ENCODE peak calls at places on chromosomes 1 and 21, in nine cellular contexts. One of them, this sample, is unnamed.

GRCh38 chr1:222829868-222830267 is 15.0 kb downstream of the DISP1 start:
- DNase-seq in cardiac fibroblast: peak
- DNase-seq in H9: no peak
- DNase-seq in nephron progenitor cell: no peak
- DNase-seq in fibroblast of pulmonary artery: peak
- DNase-seq in uterus: no peak
- DNase-seq in cardiac muscle cell: peak
- DNase-seq in astrocyte of the spinal cord: peak
- DNase-seq in choroid plexus epithelial cell: peak
- DNase-seq in this sample: no peak

GRCh38 chr1:46285730-46286477 is 17.5 kb downstream of the LRRC41 start:
- DNase-seq in cardiac muscle cell: no peak
- DNase-seq in fibroblast of pulmonary artery: no peak
- DNase-seq in cardiac fibroblast: no peak
- DNase-seq in uterus: no peak
- DNase-seq in choroid plexus epithelial cell: no peak
- DNase-seq in H9: peak
- DNase-seq in nephron progenitor cell: no peak
- DNase-seq in astrocyte of the spinal cord: no peak
- DNase-seq in this sample: no peak

GRCh38 chr1:156214024-156214748 is 1.4 kb downstream of the PMF1 start:
- DNase-seq in nephron progenitor cell: no peak
- DNase-seq in astrocyte of the spinal cord: peak
- DNase-seq in choroid plexus epithelial cell: peak
- DNase-seq in H9: no peak
- DNase-seq in cardiac fibroblast: peak
- DNase-seq in cardiac muscle cell: peak
- DNase-seq in uterus: no peak
- DNase-seq in fibroblast of pulmonary artery: peak
- DNase-seq in this sample: peak

GRCh38 chr1:14500912-14501311 is 97.6 kb upstream of the KAZN start:
- DNase-seq in astrocyte of the spinal cord: no peak
- DNase-seq in cardiac fibroblast: no peak
- DNase-seq in nephron progenitor cell: no peak
- DNase-seq in choroid plexus epithelial cell: no peak
- DNase-seq in cardiac muscle cell: no peak
- DNase-seq in H9: no peak
- DNase-seq in fibroblast of pulmonary artery: no peak
- DNase-seq in uterus: no peak
- DNase-seq in this sample: no peak

GRCh38 chr1:150472606-150473200 is 14.5 kb upstream of the TARS2 start:
- DNase-seq in nephron progenitor cell: no peak
- DNase-seq in uterus: no peak
- DNase-seq in choroid plexus epithelial cell: no peak
- DNase-seq in cardiac fibroblast: no peak
- DNase-seq in cardiac muscle cell: no peak
- DNase-seq in H9: no peak
- DNase-seq in fibroblast of pulmonary artery: no peak
- DNase-seq in astrocyte of the spinal cord: no peak
- DNase-seq in this sample: no peak

GRCh38 chr1:100860397-100860991 is 34.1 kb downstream of the EXTL2 start:
- DNase-seq in nephron progenitor cell: no peak
- DNase-seq in H9: no peak
- DNase-seq in cardiac muscle cell: peak
- DNase-seq in cardiac fibroblast: peak
- DNase-seq in astrocyte of the spinal cord: peak
- DNase-seq in uterus: no peak
- DNase-seq in choroid plexus epithelial cell: peak
- DNase-seq in fibroblast of pulmonary artery: peak
- DNase-seq in this sample: no peak

GRCh38 chr1:111238056-111238795 is 10.7 kb downstream of the CHI3L2 start:
- DNase-seq in fibroblast of pulmonary artery: no peak
- DNase-seq in nephron progenitor cell: no peak
- DNase-seq in astrocyte of the spinal cord: no peak
- DNase-seq in choroid plexus epithelial cell: no peak
- DNase-seq in uterus: no peak
- DNase-seq in H9: no peak
- DNase-seq in cardiac muscle cell: no peak
- DNase-seq in cardiac fibroblast: no peak
- DNase-seq in this sample: no peak

GRCh38 chr1:186152227-186152944 is 222.7 kb downstream of the TPR start:
- DNase-seq in cardiac fibroblast: peak
- DNase-seq in astrocyte of the spinal cord: peak
- DNase-seq in choroid plexus epithelial cell: peak
- DNase-seq in nephron progenitor cell: no peak
- DNase-seq in uterus: no peak
- DNase-seq in H9: no peak
- DNase-seq in fibroblast of pulmonary artery: peak
- DNase-seq in cardiac muscle cell: peak
- DNase-seq in this sample: peak

GRCh38 chr1:20312818-20313217 is 22.1 kb downstream of the VWA5B1 start:
- DNase-seq in cardiac muscle cell: no peak
- DNase-seq in uterus: no peak
- DNase-seq in cardiac fibroblast: no peak
- DNase-seq in astrocyte of the spinal cord: no peak
- DNase-seq in nephron progenitor cell: no peak
- DNase-seq in choroid plexus epithelial cell: no peak
- DNase-seq in fibroblast of pulmonary artery: no peak
- DNase-seq in H9: no peak
- DNase-seq in this sample: no peak

GRCh38 chr1:168483531-168483930 is 60.3 kb downstream of the XCL2 start:
- DNase-seq in cardiac fibroblast: peak
- DNase-seq in H9: no peak
- DNase-seq in choroid plexus epithelial cell: peak
- DNase-seq in cardiac muscle cell: peak
- DNase-seq in uterus: no peak
- DNase-seq in fibroblast of pulmonary artery: peak
- DNase-seq in nephron progenitor cell: no peak
- DNase-seq in astrocyte of the spinal cord: peak
- DNase-seq in this sample: no peak

GRCh38 chr21:33078907-33079582 is 9.1 kb downstream of the OLIG1 start:
- DNase-seq in uterus: no peak
- DNase-seq in choroid plexus epithelial cell: peak
- DNase-seq in H9: no peak
- DNase-seq in fibroblast of pulmonary artery: peak
- DNase-seq in astrocyte of the spinal cord: peak
- DNase-seq in nephron progenitor cell: no peak
- DNase-seq in cardiac muscle cell: peak
- DNase-seq in cardiac fibroblast: peak
- DNase-seq in this sample: peak

GRCh38 chr1:77639056-77639455 is 43.4 kb downstream of the ZZZ3 start:
- DNase-seq in H9: no peak
- DNase-seq in fibroblast of pulmonary artery: peak
- DNase-seq in choroid plexus epithelial cell: peak
- DNase-seq in cardiac fibroblast: peak
- DNase-seq in astrocyte of the spinal cord: no peak
- DNase-seq in uterus: no peak
- DNase-seq in cardiac muscle cell: peak
- DNase-seq in nephron progenitor cell: no peak
- DNase-seq in this sample: no peak

GRCh38 chr1:33050221-33051076 is 13.8 kb upstream of the AK2 start:
- DNase-seq in uterus: no peak
- DNase-seq in cardiac fibroblast: peak
- DNase-seq in H9: no peak
- DNase-seq in cardiac muscle cell: peak
- DNase-seq in choroid plexus epithelial cell: peak
- DNase-seq in astrocyte of the spinal cord: peak
- DNase-seq in nephron progenitor cell: no peak
- DNase-seq in fibroblast of pulmonary artery: peak
- DNase-seq in this sample: no peak

GRCh38 chr1:230807029-230807428 is 59.8 kb downstream of the CAPN9 start:
- DNase-seq in uterus: no peak
- DNase-seq in nephron progenitor cell: no peak
- DNase-seq in fibroblast of pulmonary artery: no peak
- DNase-seq in H9: no peak
- DNase-seq in choroid plexus epithelial cell: no peak
- DNase-seq in astrocyte of the spinal cord: no peak
- DNase-seq in cardiac fibroblast: no peak
- DNase-seq in cardiac muscle cell: no peak
- DNase-seq in this sample: no peak

GRCh38 chr21:34688145-34688544 is 19.4 kb downstream of the CLIC6 start:
- DNase-seq in H9: no peak
- DNase-seq in cardiac fibroblast: peak
- DNase-seq in cardiac muscle cell: peak
- DNase-seq in choroid plexus epithelial cell: no peak
- DNase-seq in uterus: no peak
- DNase-seq in fibroblast of pulmonary artery: no peak
- DNase-seq in nephron progenitor cell: no peak
- DNase-seq in astrocyte of the spinal cord: peak
- DNase-seq in this sample: no peak
- TF ChIP-seq CTCF in H9: no peak
- TF ChIP-seq CTCF in cardiac fibroblast: peak
- TF ChIP-seq CTCF in cardiac muscle cell: peak
- TF ChIP-seq CTCF in choroid plexus epithelial cell: no peak
- TF ChIP-seq CTCF in uterus: no peak
- TF ChIP-seq CTCF in fibroblast of pulmonary artery: no peak
- TF ChIP-seq CTCF in nephron progenitor cell: no peak
- TF ChIP-seq CTCF in astrocyte of the spinal cord: peak
- TF ChIP-seq CTCF in this sample: no peak

DNA sequence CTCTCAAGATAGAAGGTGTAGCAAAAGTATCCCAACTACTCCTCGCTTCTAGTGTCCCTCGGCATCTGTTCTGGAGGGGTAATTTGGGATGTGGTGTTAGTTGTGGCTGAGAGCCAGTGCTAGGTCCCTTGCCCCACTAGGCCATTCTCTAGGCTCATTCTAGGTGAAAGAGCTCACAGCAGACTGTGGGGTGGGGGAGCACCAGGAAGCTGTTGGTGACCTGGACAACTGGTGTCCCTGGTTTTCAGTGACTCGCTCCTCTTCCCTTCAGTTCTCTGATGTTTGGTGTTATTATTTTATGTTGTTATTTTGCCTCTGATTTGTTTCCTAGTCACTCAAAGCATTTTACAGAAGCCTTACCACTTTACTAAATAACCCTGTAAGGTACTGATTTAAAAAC is 13.9 kb downstream of the DYRK3 start:
- DNase-seq in choroid plexus epithelial cell: no peak
- DNase-seq in cardiac fibroblast: no peak
- DNase-seq in H9: no peak
- DNase-seq in fibroblast of pulmonary artery: no peak
- DNase-seq in astrocyte of the spinal cord: no peak
- DNase-seq in nephron progenitor cell: no peak
- DNase-seq in cardiac muscle cell: no peak
- DNase-seq in uterus: no peak
- DNase-seq in this sample: no peak
- TF ChIP-seq CTCF in choroid plexus epithelial cell: no peak
- TF ChIP-seq CTCF in cardiac fibroblast: no peak
- TF ChIP-seq CTCF in H9: no peak
- TF ChIP-seq CTCF in fibroblast of pulmonary artery: no peak
- TF ChIP-seq CTCF in astrocyte of the spinal cord: no peak
- TF ChIP-seq CTCF in nephron progenitor cell: no peak
- TF ChIP-seq CTCF in cardiac muscle cell: no peak
- TF ChIP-seq CTCF in uterus: no peak
- TF ChIP-seq CTCF in this sample: no peak

GRCh38 chr1:162055062-162055461 is 14.4 kb upstream of the NOS1AP start:
- DNase-seq in H9: no peak
- DNase-seq in cardiac fibroblast: peak
- DNase-seq in nephron progenitor cell: no peak
- DNase-seq in cardiac muscle cell: peak
- DNase-seq in uterus: no peak
- DNase-seq in fibroblast of pulmonary artery: peak
- DNase-seq in astrocyte of the spinal cord: peak
- DNase-seq in choroid plexus epithelial cell: peak
- DNase-seq in this sample: peak

GRCh38 chr1:162060314-162060713 is 9.2 kb upstream of the NOS1AP start:
- DNase-seq in choroid plexus epithelial cell: no peak
- DNase-seq in H9: no peak
- DNase-seq in fibroblast of pulmonary artery: no peak
- DNase-seq in astrocyte of the spinal cord: no peak
- DNase-seq in cardiac muscle cell: no peak
- DNase-seq in cardiac fibroblast: no peak
- DNase-seq in nephron progenitor cell: no peak
- DNase-seq in uterus: no peak
- DNase-seq in this sample: no peak

GRCh38 chr1:162056568-162056967 is 12.9 kb upstream of the NOS1AP start:
- DNase-seq in H9: no peak
- DNase-seq in uterus: no peak
- DNase-seq in fibroblast of pulmonary artery: no peak
- DNase-seq in astrocyte of the spinal cord: no peak
- DNase-seq in nephron progenitor cell: no peak
- DNase-seq in cardiac muscle cell: no peak
- DNase-seq in choroid plexus epithelial cell: no peak
- DNase-seq in cardiac fibroblast: no peak
- DNase-seq in this sample: no peak

GRCh38 chr1:162059721-162060120 is 9.8 kb upstream of the NOS1AP start:
- DNase-seq in cardiac fibroblast: no peak
- DNase-seq in cardiac muscle cell: no peak
- DNase-seq in astrocyte of the spinal cord: no peak
- DNase-seq in choroid plexus epithelial cell: no peak
- DNase-seq in H9: no peak
- DNase-seq in nephron progenitor cell: no peak
- DNase-seq in uterus: no peak
- DNase-seq in fibroblast of pulmonary artery: no peak
- DNase-seq in this sample: no peak

GRCh38 chr1:162056043-162056442 is 13.4 kb upstream of the NOS1AP start:
- DNase-seq in fibroblast of pulmonary artery: peak
- DNase-seq in cardiac muscle cell: peak
- DNase-seq in astrocyte of the spinal cord: peak
- DNase-seq in H9: peak
- DNase-seq in uterus: peak
- DNase-seq in cardiac fibroblast: peak
- DNase-seq in choroid plexus epithelial cell: peak
- DNase-seq in nephron progenitor cell: peak
- DNase-seq in this sample: peak
- TF ChIP-seq CTCF in fibroblast of pulmonary artery: peak
- TF ChIP-seq CTCF in cardiac muscle cell: peak
- TF ChIP-seq CTCF in astrocyte of the spinal cord: peak
- TF ChIP-seq CTCF in H9: peak
- TF ChIP-seq CTCF in uterus: peak
- TF ChIP-seq CTCF in cardiac fibroblast: peak
- TF ChIP-seq CTCF in choroid plexus epithelial cell: peak
- TF ChIP-seq CTCF in nephron progenitor cell: peak
- TF ChIP-seq CTCF in this sample: peak

DNA sequence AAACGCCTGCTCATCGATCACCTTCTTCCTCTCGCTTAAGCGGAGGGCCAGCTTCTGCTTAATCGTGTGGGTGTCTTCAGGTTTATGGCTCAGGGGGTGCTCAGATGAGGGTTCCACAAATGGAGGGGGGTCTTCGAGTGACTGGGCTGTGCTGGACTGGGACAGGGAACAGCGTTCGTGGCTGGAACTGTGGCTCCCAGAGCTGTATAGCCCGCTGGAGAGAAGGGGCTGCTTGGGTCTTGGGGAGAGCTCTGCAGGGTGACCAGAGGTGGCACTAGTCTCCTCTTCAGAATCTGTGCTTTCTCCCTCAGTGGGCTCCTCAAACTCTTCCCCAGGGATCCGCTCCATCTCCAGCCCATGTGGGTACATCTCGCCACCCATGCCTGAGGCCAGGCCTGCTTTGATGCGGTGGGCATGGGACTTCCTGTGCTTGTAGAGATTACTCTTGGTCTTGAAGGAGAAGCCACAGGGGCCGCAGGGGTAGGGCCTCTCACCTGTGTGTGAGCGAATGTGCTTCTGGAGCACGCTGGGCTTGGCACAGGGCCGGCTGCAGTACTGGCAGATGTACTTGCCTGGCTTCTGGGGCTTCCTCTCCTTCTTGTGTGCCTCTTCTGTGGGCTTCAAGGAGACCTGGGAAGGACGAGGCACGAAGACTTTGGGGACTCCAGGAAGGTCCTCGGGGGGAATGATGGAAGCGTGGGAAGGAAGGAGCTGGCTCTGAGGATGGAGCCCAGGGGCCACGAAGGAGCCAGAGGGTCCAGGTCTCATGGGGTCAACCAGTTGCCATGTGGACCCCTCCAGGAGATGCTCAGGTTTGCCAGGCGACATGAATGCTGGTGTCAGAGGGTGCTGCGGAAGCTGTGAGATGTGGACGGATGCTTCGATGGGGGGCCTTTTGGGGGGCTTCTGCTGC is 99.4 kb upstream of the EDN2 start:
- DNase-seq in fibroblast of pulmonary artery: no peak
- DNase-seq in astrocyte of the spinal cord: no peak
- DNase-seq in H9: no peak
- DNase-seq in cardiac muscle cell: no peak
- DNase-seq in choroid plexus epithelial cell: no peak
- DNase-seq in nephron progenitor cell: no peak
- DNase-seq in uterus: no peak
- DNase-seq in cardiac fibroblast: no peak
- DNase-seq in this sample: no peak
- TF ChIP-seq CTCF in fibroblast of pulmonary artery: no peak
- TF ChIP-seq CTCF in astrocyte of the spinal cord: no peak
- TF ChIP-seq CTCF in H9: peak
- TF ChIP-seq CTCF in cardiac muscle cell: no peak
- TF ChIP-seq CTCF in choroid plexus epithelial cell: peak
- TF ChIP-seq CTCF in nephron progenitor cell: no peak
- TF ChIP-seq CTCF in uterus: no peak
- TF ChIP-seq CTCF in cardiac fibroblast: no peak
- TF ChIP-seq CTCF in this sample: no peak

This sample was measured in Calu3.